ENCODE peak calls at places on chromosomes 7 and 10, in ten cellular contexts. A is BJ, K is uterus, N is AG04450, L is body of pancreas, Y is heart right ventricle, J is right atrium auricular region, U is mesothelial cell of epicardium, Q is WERI-Rb-1, B is coronary artery. I is an unnamed sample.

GRCh38 chr10:62814901-62815372 is 1.2 kb downstream of the EGR2 start:
- DNase-seq in A (no peak), K (no peak), N (no peak), L (no peak), Y (no peak), J (no peak), U (peak; percentile 46), Q (no peak), B (no peak), I (no peak)

GRCh38 chr10:33793793-33794192 is 459.3 kb upstream of the NRP1 start:
- DNase-seq in A (no peak), K (no peak), N (no peak), L (no peak), Y (no peak), J (no peak), U (no peak), Q (no peak), B (no peak), I (no peak)

GRCh38 chr10:7311256-7312178 is 99.3 kb downstream of the SFMBT2 start:
- DNase-seq in A (no peak), K (no peak), N (no peak), L (no peak), Y (no peak), J (no peak), U (no peak), Q (no peak), B (no peak), I (no peak)

GRCh38 chr7:14759785-14760184 is 142.8 kb downstream of the DGKB start:
- DNase-seq in A (no peak), K (no peak), N (no peak), L (no peak), Y (no peak), J (no peak), U (no peak), Q (no peak), B (no peak), I (no peak)

GRCh38 chr10:92490387-92490786 is 83.5 kb downstream of the IDE start:
- DNase-seq in A (no peak), K (no peak), N (peak; percentile 38), L (no peak), Y (no peak), J (no peak), U (no peak), Q (no peak), B (no peak), I (no peak)

GRCh38 chr10:75418287-75418686 is 13.1 kb upstream of the LRMDA start:
- DNase-seq in A (no peak), K (no peak), N (no peak), L (no peak), Y (no peak), J (no peak), U (no peak), Q (no peak), B (no peak), I (no peak)

GRCh38 chr7:143499743-143500348 is 22.2 kb downstream of the TAS2R41 start:
- DNase-seq in A (peak; percentile 73), K (no peak), N (no peak), L (no peak), Y (peak; percentile 24), J (no peak), U (no peak), Q (no peak), B (no peak), I (no peak)

GRCh38 chr10:988667-989545 is 672 bp downstream of the GTPBP4 start:
- DNase-seq in A (no peak), K (no peak), N (no peak), L (no peak), Y (no peak), J (no peak), U (no peak), Q (no peak), B (peak; percentile 57), I (no peak)

GRCh38 chr10:110414563-110415309 is 83.0 kb upstream of the DUSP5 start:
- DNase-seq in A (no peak), K (no peak), N (no peak), L (peak; percentile 23), Y (no peak), J (no peak), U (no peak), Q (no peak), B (no peak), I (no peak)

GRCh38 chr7:151301471-151302462 is 39.8 kb upstream of the NUB1 start:
- DNase-seq in A (no peak), K (no peak), N (no peak), L (no peak), Y (no peak), J (peak; percentile 53), U (no peak), Q (no peak), B (peak; percentile 64), I (peak; percentile 80)

GRCh38 chr7:142485617-142486226 is 227.9 kb upstream of the PRSS58 start:
- DNase-seq in A (no peak), K (no peak), N (no peak), L (no peak), Y (no peak), J (no peak), U (no peak), Q (peak; percentile 47), B (no peak), I (no peak)
- TF ChIP-seq CTCF in A (peak; percentile 66), K (no peak), N (peak; percentile 46), L (peak; percentile 31), Y (peak; percentile 24), J (no peak), U (peak; percentile 43), Q (peak; percentile 68), B (no peak), I (peak; percentile 49)

GRCh38 chr7:157268540-157268939 is 68.3 kb upstream of the DNAJB6 start:
- DNase-seq in A (no peak), K (no peak), N (no peak), L (no peak), Y (no peak), J (no peak), U (no peak), Q (no peak), B (no peak), I (no peak)
- TF ChIP-seq CTCF in A (no peak), K (no peak), N (no peak), L (no peak), Y (no peak), J (no peak), U (no peak), Q (no peak), B (no peak), I (no peak)

GRCh38 chr7:25614415-25614814 is 386.1 kb upstream of the NPVF start:
- DNase-seq in A (no peak), K (no peak), N (no peak), L (no peak), Y (peak; percentile 23), J (no peak), U (no peak), Q (no peak), B (no peak), I (no peak)

GRCh38 chr7:25615005-25615404 is 386.7 kb upstream of the NPVF start:
- DNase-seq in A (no peak), K (no peak), N (no peak), L (no peak), Y (no peak), J (no peak), U (no peak), Q (no peak), B (no peak), I (no peak)

GRCh38 chr7:25615603-25616002 is 387.3 kb upstream of the NPVF start:
- DNase-seq in A (no peak), K (no peak), N (no peak), L (no peak), Y (no peak), J (no peak), U (no peak), Q (no peak), B (no peak), I (no peak)

GRCh38 chr7:25619963-25620799 is 391.9 kb upstream of the NPVF start:
- DNase-seq in A (no peak), K (peak; percentile 81), N (no peak), L (peak; percentile 35), Y (no peak), J (no peak), U (no peak), Q (peak; percentile 27), B (no peak), I (no peak)

GRCh38 chr7:25617219-25617618 is 388.9 kb upstream of the NPVF start:
- DNase-seq in A (no peak), K (no peak), N (no peak), L (no peak), Y (no peak), J (no peak), U (no peak), Q (no peak), B (no peak), I (no peak)
- TF ChIP-seq CTCF in A (no peak), K (no peak), N (no peak), L (no peak), Y (no peak), J (no peak), U (no peak), Q (no peak), B (no peak), I (no peak)

GRCh38 chr7:71132521-71133231 is 732 bp downstream of the GALNT17 start:
- DNase-seq in A (no peak), K (no peak), N (no peak), L (peak; percentile 19), Y (no peak), J (no peak), U (peak; percentile 47), Q (no peak), B (no peak), I (no peak)

GRCh38 chr7:71131256-71131752 is 640 bp upstream of the GALNT17 start:
- DNase-seq in A (no peak), K (peak; percentile 45), N (no peak), L (peak; percentile 56), Y (peak; percentile 27), J (no peak), U (peak; percentile 78), Q (peak; percentile 46), B (peak; percentile 76), I (peak; percentile 85)

GRCh38 chr7:71133232-71133622 is 1.3 kb downstream of the GALNT17 start:
- DNase-seq in A (no peak), K (no peak), N (no peak), L (no peak), Y (no peak), J (no peak), U (no peak), Q (no peak), B (no peak), I (no peak)

GRCh38 chr7:71130280-71130679 is 1.7 kb upstream of the GALNT17 start:
- DNase-seq in A (no peak), K (no peak), N (no peak), L (no peak), Y (no peak), J (no peak), U (no peak), Q (no peak), B (no peak), I (no peak)

DNA sequence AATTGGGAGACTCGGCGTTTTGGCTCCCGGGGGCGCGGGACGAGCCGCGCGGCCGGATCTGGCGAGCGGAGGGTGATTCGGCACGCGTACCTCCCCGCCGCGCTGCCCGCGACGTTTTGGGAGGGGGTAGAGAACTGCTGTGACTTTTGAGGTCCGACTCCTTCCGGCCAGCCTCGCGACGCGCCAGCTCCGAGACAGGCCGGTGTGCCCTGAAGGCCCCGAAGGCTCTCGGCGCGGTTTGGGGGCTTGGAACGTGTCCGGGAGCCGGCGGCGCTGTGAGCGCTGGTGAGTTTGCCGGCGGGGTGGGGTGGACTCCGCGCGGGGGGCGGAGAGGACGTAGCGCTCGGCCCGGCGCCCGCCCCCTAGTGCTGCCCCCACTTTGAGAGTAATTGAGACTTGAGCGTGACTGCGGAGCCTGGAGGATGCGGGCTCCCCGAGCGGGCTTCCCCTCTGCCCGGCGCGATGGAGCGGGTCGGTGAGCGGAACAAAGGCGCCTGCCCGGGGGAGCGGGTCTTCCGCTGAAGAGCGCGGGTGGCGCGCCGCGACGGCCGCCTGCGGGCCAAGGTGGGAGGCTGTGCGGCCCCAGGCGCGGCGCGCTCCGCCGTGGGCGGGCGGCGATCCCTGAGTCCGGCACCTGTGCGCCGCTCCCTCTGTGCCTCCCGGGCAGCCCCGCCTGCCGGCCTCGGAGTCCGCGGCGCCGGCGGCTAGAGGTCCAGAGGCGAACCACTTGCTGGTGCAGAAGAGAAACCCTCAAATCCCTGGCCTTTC is at the start of gene GALNT17:
- DNase-seq in A (no peak), K (peak; percentile 22), N (no peak), L (peak; percentile 20), Y (peak; percentile 4), J (no peak), U (peak; percentile 51), Q (peak; percentile 8), B (no peak), I (peak; percentile 84)
- TF ChIP-seq CTCF in A (no peak), K (no peak), N (no peak), L (no peak), Y (no peak), J (no peak), U (no peak), Q (no peak), B (peak; percentile 4), I (no peak)